ENCODE peak calls at places on chromosomes 1 and 21, in eight cellular contexts. One of them, this sample, is unnamed.
A peak's percentile ranks its signal among the peaks of the same experiment; 100 is the strongest.

GRCh38 chr1:116762781-116763115 is 8.5 kb downstream of the CD2 start:
- DNase-seq in GM23248: no peak
- DNase-seq in HCT116: no peak
- DNase-seq in MM.1S: no peak
- DNase-seq in hepatocyte: no peak
- DNase-seq in OCI-LY7: no peak
- DNase-seq in neural progenitor cell: no peak
- DNase-seq in PC-3: no peak
- DNase-seq in this sample: no peak

GRCh38 chr1:3037281-3038040 is 16.2 kb downstream of the ACTRT2 start:
- DNase-seq in neural progenitor cell: no peak
- DNase-seq in MM.1S: no peak
- DNase-seq in HCT116: no peak
- DNase-seq in GM23248: no peak
- DNase-seq in OCI-LY7: no peak
- DNase-seq in hepatocyte: no peak
- DNase-seq in PC-3: no peak
- DNase-seq in this sample: no peak

GRCh38 chr1:77051406-77051805 is 167.8 kb downstream of the PIGK start:
- DNase-seq in MM.1S: no peak
- DNase-seq in OCI-LY7: no peak
- DNase-seq in PC-3: no peak
- DNase-seq in neural progenitor cell: no peak
- DNase-seq in HCT116: no peak
- DNase-seq in GM23248: no peak
- DNase-seq in hepatocyte: no peak
- DNase-seq in this sample: no peak

GRCh38 chr1:234774971-234775370 is 165.0 kb upstream of the IRF2BP2 start:
- DNase-seq in neural progenitor cell: no peak
- DNase-seq in hepatocyte: peak; percentile 48
- DNase-seq in OCI-LY7: no peak
- DNase-seq in PC-3: no peak
- DNase-seq in MM.1S: no peak
- DNase-seq in HCT116: no peak
- DNase-seq in GM23248: peak; percentile 28
- DNase-seq in this sample: no peak

GRCh38 chr21:42695324-42696025 is 42.1 kb downstream of the PDE9A start:
- DNase-seq in HCT116: no peak
- DNase-seq in MM.1S: no peak
- DNase-seq in PC-3: peak; percentile 32
- DNase-seq in neural progenitor cell: no peak
- DNase-seq in GM23248: peak; percentile 51
- DNase-seq in OCI-LY7: no peak
- DNase-seq in hepatocyte: no peak
- DNase-seq in this sample: no peak

GRCh38 chr1:14661220-14661619 is 62.7 kb downstream of the KAZN start:
- DNase-seq in OCI-LY7: peak; percentile 65
- DNase-seq in PC-3: no peak
- DNase-seq in HCT116: no peak
- DNase-seq in neural progenitor cell: no peak
- DNase-seq in GM23248: peak; percentile 20
- DNase-seq in hepatocyte: no peak
- DNase-seq in MM.1S: no peak
- DNase-seq in this sample: no peak

GRCh38 chr1:31396633-31397351 is 16.2 kb upstream of the SERINC2 start:
- DNase-seq in MM.1S: no peak
- DNase-seq in hepatocyte: no peak
- DNase-seq in HCT116: peak; percentile 55
- DNase-seq in neural progenitor cell: peak; percentile 46
- DNase-seq in GM23248: peak; percentile 90
- DNase-seq in OCI-LY7: peak; percentile 26
- DNase-seq in PC-3: no peak
- DNase-seq in this sample: no peak

GRCh38 chr1:172416482-172417035 is 3.9 kb upstream of the C1orf105 start:
- DNase-seq in OCI-LY7: no peak
- DNase-seq in GM23248: no peak
- DNase-seq in PC-3: no peak
- DNase-seq in HCT116: no peak
- DNase-seq in MM.1S: no peak
- DNase-seq in hepatocyte: no peak
- DNase-seq in neural progenitor cell: no peak
- DNase-seq in this sample: no peak

GRCh38 chr1:114485286-114485685 is 25.7 kb downstream of the TRIM33 start:
- DNase-seq in OCI-LY7: no peak
- DNase-seq in hepatocyte: no peak
- DNase-seq in PC-3: no peak
- DNase-seq in GM23248: peak; percentile 26
- DNase-seq in neural progenitor cell: no peak
- DNase-seq in HCT116: no peak
- DNase-seq in MM.1S: no peak
- DNase-seq in this sample: no peak

GRCh38 chr1:230631477-230631876 is 10.8 kb upstream of the COG2 start:
- DNase-seq in HCT116: no peak
- DNase-seq in hepatocyte: no peak
- DNase-seq in MM.1S: no peak
- DNase-seq in PC-3: no peak
- DNase-seq in GM23248: no peak
- DNase-seq in OCI-LY7: no peak
- DNase-seq in neural progenitor cell: no peak
- DNase-seq in this sample: no peak

GRCh38 chr1:221039616-221040015 is 160.4 kb downstream of the HLX start:
- DNase-seq in PC-3: peak; percentile 44
- DNase-seq in MM.1S: no peak
- DNase-seq in HCT116: no peak
- DNase-seq in hepatocyte: no peak
- DNase-seq in OCI-LY7: no peak
- DNase-seq in neural progenitor cell: no peak
- DNase-seq in GM23248: peak; percentile 78
- DNase-seq in this sample: peak; percentile 27

GRCh38 chr1:180606109-180606508 is 25.7 kb upstream of the XPR1 start:
- DNase-seq in MM.1S: no peak
- DNase-seq in GM23248: no peak
- DNase-seq in neural progenitor cell: peak; percentile 33
- DNase-seq in hepatocyte: no peak
- DNase-seq in HCT116: no peak
- DNase-seq in PC-3: no peak
- DNase-seq in OCI-LY7: no peak
- DNase-seq in this sample: no peak

GRCh38 chr1:155060736-155061135 is 2.8 kb upstream of the EFNA4 start:
- DNase-seq in hepatocyte: no peak
- DNase-seq in neural progenitor cell: no peak
- DNase-seq in MM.1S: no peak
- DNase-seq in PC-3: no peak
- DNase-seq in GM23248: no peak
- DNase-seq in HCT116: no peak
- DNase-seq in OCI-LY7: no peak
- DNase-seq in this sample: no peak

GRCh38 chr1:185973645-185974044 is 239.5 kb downstream of the HMCN1 start:
- DNase-seq in neural progenitor cell: no peak
- DNase-seq in OCI-LY7: no peak
- DNase-seq in PC-3: peak; percentile 86
- DNase-seq in hepatocyte: no peak
- DNase-seq in HCT116: no peak
- DNase-seq in MM.1S: peak; percentile 41
- DNase-seq in GM23248: peak; percentile 94
- DNase-seq in this sample: no peak

GRCh38 chr1:180178511-180179161 is 24.0 kb downstream of the QSOX1 start:
- DNase-seq in hepatocyte: peak; percentile 75
- DNase-seq in PC-3: peak; percentile 65
- DNase-seq in MM.1S: peak; percentile 60
- DNase-seq in OCI-LY7: peak; percentile 61
- DNase-seq in HCT116: peak; percentile 3
- DNase-seq in neural progenitor cell: peak; percentile 75
- DNase-seq in GM23248: peak; percentile 62
- DNase-seq in this sample: peak; percentile 85

GRCh38 chr21:36563301-36563926 is 83.5 kb upstream of the CLDN14 start:
- DNase-seq in GM23248: no peak
- DNase-seq in OCI-LY7: no peak
- DNase-seq in neural progenitor cell: no peak
- DNase-seq in MM.1S: no peak
- DNase-seq in PC-3: no peak
- DNase-seq in hepatocyte: no peak
- DNase-seq in HCT116: no peak
- DNase-seq in this sample: no peak

GRCh38 chr1:108830119-108831008 is 26.5 kb downstream of the AKNAD1 start:
- DNase-seq in PC-3: peak; percentile 95
- DNase-seq in neural progenitor cell: no peak
- DNase-seq in OCI-LY7: no peak
- DNase-seq in HCT116: peak; percentile 53
- DNase-seq in GM23248: peak; percentile 99
- DNase-seq in MM.1S: no peak
- DNase-seq in hepatocyte: peak; percentile 36
- DNase-seq in this sample: peak; percentile 69

GRCh38 chr1:103129796-103130195 is 21.5 kb upstream of the COL11A1 start:
- DNase-seq in OCI-LY7: no peak
- DNase-seq in neural progenitor cell: no peak
- DNase-seq in PC-3: no peak
- DNase-seq in hepatocyte: no peak
- DNase-seq in MM.1S: no peak
- DNase-seq in HCT116: no peak
- DNase-seq in GM23248: peak; percentile 21
- DNase-seq in this sample: no peak
- H3K9me3 ChIP-seq in OCI-LY7: no peaks in the 10 kb centered on the region
- H3K9me3 ChIP-seq in neural progenitor cell: no peaks in the 10 kb centered on the region
- H3K9me3 ChIP-seq in PC-3: no peaks in the 10 kb centered on the region
- H3K9me3 ChIP-seq in hepatocyte: no peaks in the 10 kb centered on the region
- H3K9me3 ChIP-seq in MM.1S: no peaks in the 10 kb centered on the region
- H3K9me3 ChIP-seq in HCT116: no peaks in the 10 kb centered on the region
- H3K9me3 ChIP-seq in GM23248: no peaks in the 10 kb centered on the region
- H3K9me3 ChIP-seq in this sample: no peaks in the 10 kb centered on the region

DNA sequence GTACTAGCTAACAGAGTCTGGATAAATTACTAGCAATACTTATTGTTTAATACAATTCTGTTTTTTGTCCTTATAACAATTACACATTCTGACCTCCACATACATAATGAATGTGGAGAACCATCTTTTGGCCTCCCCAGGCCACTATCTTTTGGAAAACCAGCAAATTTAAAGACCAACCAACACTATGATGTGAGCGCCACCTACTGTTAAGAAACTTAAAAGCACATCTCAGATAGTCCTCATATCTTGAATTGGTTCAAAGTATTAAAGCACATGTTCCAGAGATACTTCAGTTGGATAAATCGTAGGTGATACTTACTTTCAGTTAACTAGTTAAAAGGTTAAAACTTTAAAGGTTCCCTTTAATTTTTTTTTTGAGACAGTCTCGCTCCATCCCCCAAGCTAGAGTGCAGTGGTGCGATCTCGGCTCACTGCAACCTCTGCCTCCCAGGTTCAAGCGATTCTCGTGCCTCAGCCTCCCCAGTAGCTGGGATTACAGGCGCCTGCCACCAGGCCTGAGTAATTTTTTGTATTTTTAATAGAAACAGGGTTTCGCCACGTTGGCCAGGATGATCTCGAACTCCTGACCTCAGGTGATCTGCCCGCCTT is 29.3 kb upstream of the USP1 start:
- DNase-seq in MM.1S: peak; percentile 57
- DNase-seq in PC-3: peak; percentile 78
- DNase-seq in HCT116: peak; percentile 33
- DNase-seq in GM23248: peak; percentile 68
- DNase-seq in hepatocyte: peak; percentile 77
- DNase-seq in OCI-LY7: peak; percentile 61
- DNase-seq in neural progenitor cell: peak; percentile 73
- DNase-seq in this sample: peak; percentile 65
- TF ChIP-seq EZH2phosphoT487 in MM.1S: no peak
- TF ChIP-seq EZH2phosphoT487 in PC-3: no peak
- TF ChIP-seq EZH2phosphoT487 in HCT116: no peak
- TF ChIP-seq EZH2phosphoT487 in GM23248: no peak
- TF ChIP-seq EZH2phosphoT487 in hepatocyte: no peak
- TF ChIP-seq EZH2phosphoT487 in OCI-LY7: no peak
- TF ChIP-seq EZH2phosphoT487 in neural progenitor cell: no peak
- TF ChIP-seq EZH2phosphoT487 in this sample: no peak

DNA sequence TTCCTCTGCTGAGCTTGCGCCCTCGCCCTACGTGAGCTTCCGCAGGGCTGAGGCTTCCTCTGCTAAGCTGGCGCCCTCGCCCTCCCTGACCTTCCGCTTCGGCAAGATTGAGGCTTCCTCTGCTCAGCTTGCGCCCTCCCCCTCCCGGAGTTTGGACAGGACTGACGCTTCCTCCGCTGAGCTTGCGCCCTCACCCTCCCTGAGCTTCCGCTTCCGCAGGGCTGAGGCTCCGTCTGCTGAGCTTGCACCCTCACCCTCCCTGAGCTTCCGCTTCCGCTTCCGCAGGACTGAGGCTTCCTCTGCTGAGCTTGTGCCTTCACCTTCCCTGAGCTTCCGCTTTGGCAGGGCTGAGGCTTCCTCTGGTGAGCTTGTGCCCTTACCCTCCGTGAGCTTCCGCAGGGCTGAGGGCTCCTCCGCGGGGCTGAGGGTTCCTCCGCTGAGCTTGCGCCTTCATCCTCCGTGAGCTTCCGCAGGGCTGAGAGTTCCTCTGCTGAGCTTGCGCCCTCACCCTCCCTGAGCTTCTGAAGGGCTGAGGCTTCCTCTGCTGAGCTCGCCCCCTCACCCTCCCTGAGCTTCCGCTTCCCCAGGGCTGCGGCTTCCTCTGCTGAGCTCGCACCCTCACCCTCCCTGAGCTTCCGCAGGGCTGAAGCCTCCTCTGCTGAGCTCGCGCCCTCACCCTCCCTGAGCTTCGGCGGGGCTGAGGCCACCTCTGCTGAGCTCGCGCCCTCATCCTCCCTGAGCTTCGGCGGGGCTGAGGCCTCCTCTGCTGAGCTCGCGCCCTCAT is 753.6 kb upstream of the TPTE start:
- DNase-seq in HCT116: no peak
- DNase-seq in PC-3: no peak
- DNase-seq in hepatocyte: no peak
- DNase-seq in GM23248: no peak
- DNase-seq in neural progenitor cell: no peak
- DNase-seq in OCI-LY7: no peak
- DNase-seq in MM.1S: no peak
- DNase-seq in this sample: peak; percentile 34
- H3K9me3 ChIP-seq in HCT116: peaks cover 50% of the 10 kb centered on the region
- H3K9me3 ChIP-seq in PC-3: peaks cover 53% of the 10 kb centered on the region
- H3K9me3 ChIP-seq in hepatocyte: peaks cover 29% of the 10 kb centered on the region
- H3K9me3 ChIP-seq in GM23248: peaks cover 7% of the 10 kb centered on the region
- H3K9me3 ChIP-seq in neural progenitor cell: peaks cover 83% of the 10 kb centered on the region
- H3K9me3 ChIP-seq in OCI-LY7: peaks cover 30% of the 10 kb centered on the region
- H3K9me3 ChIP-seq in MM.1S: no peaks in the 10 kb centered on the region
- H3K9me3 ChIP-seq in this sample: no peaks in the 10 kb centered on the region

DNA sequence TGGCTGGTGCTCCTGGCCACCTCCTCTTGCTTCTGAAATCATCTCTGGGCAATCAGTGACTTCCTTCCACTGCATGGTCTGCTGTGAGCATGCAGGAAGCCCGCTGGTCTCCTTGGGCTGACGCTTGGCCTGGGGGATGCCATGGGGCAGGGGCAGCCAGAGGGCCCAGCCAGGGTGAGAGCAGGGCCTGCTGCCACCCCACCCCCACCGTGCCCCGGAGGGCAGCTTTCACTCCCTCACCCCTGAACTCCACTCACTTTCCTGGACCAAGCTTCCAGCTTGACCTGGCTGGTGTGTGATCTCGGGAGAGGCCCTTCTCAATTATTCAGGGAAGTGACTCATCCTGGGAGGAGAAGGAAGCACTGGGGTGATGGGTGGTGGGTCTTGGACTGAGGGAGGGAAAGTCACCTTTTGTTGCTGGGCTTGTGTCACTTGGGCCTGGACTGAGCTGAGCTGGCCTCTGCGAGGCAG is 270.2 kb upstream of the CSF3R start:
- DNase-seq in hepatocyte: no peak
- DNase-seq in PC-3: peak; percentile 17
- DNase-seq in HCT116: no peak
- DNase-seq in GM23248: no peak
- DNase-seq in MM.1S: no peak
- DNase-seq in neural progenitor cell: no peak
- DNase-seq in OCI-LY7: no peak
- DNase-seq in this sample: no peak
- TF ChIP-seq EZH2phosphoT487 in hepatocyte: no peak
- TF ChIP-seq EZH2phosphoT487 in PC-3: no peak
- TF ChIP-seq EZH2phosphoT487 in HCT116: no peak
- TF ChIP-seq EZH2phosphoT487 in GM23248: no peak
- TF ChIP-seq EZH2phosphoT487 in MM.1S: no peak
- TF ChIP-seq EZH2phosphoT487 in neural progenitor cell: no peak
- TF ChIP-seq EZH2phosphoT487 in OCI-LY7: no peak
- TF ChIP-seq EZH2phosphoT487 in this sample: no peak

GRCh38 chr1:49363628-49364027 is 586.9 kb upstream of the BEND5 start:
- DNase-seq in MM.1S: no peak
- DNase-seq in PC-3: peak; percentile 60
- DNase-seq in neural progenitor cell: no peak
- DNase-seq in HCT116: no peak
- DNase-seq in hepatocyte: no peak
- DNase-seq in OCI-LY7: no peak
- DNase-seq in GM23248: no peak
- DNase-seq in this sample: no peak
- H3K9me3 ChIP-seq in MM.1S: no peaks in the 10 kb centered on the region
- H3K9me3 ChIP-seq in PC-3: no peaks in the 10 kb centered on the region
- H3K9me3 ChIP-seq in neural progenitor cell: peaks cover 20% of the 10 kb centered on the region
- H3K9me3 ChIP-seq in HCT116: peaks cover 8% of the 10 kb centered on the region
- H3K9me3 ChIP-seq in hepatocyte: no peaks in the 10 kb centered on the region
- H3K9me3 ChIP-seq in OCI-LY7: no peaks in the 10 kb centered on the region
- H3K9me3 ChIP-seq in GM23248: no peaks in the 10 kb centered on the region
- H3K9me3 ChIP-seq in this sample: no peaks in the 10 kb centered on the region